ENCODE peak calls at places on chromosomes 12 and 14, in nine cellular contexts. O is pancreas; H is RWPE2; S is stimulated activated effector memory CD8-positive, alpha-beta T cell treated with anti-CD3 and anti-CD28 coated beads, Interleukin-12 subunit alpha, Interleukin-12 subunit beta, amount 100 ng/mL, for 72 hours; W is body of pancreas; T is effector memory CD8-positive, alpha-beta T cell; B is T-cell; A is K562; J is right cardiac atrium. V is an unnamed sample.

GRCh38 chr14:104794099-104794498 is 1.4 kb downstream of the AKT1 start:
- ATAC-seq in B (peak; percentile 12), H (peak; percentile 62), A (peak; percentile 61), O (peak; percentile 17), J (no peak), S (peak; percentile 43), T (peak; percentile 18), W (no peak), V (no peak)

GRCh38 chr12:46518184-46518583 is 145.6 kb upstream of the SLC38A2 start:
- ATAC-seq in T (no peak), J (peak; percentile 44), W (peak; percentile 9), B (no peak), O (no peak), A (no peak), S (no peak), H (no peak), V (no peak)

GRCh38 chr14:92492261-92492660 is 21.3 kb upstream of the RIN3 start:
- ATAC-seq in H (no peak), W (no peak), S (no peak), B (no peak), T (no peak), J (peak; percentile 39), A (no peak), O (no peak), V (no peak)

GRCh38 chr12:865614-866013 is 83.9 kb downstream of the RAD52 start:
- ATAC-seq in S (no peak), A (no peak), H (no peak), O (no peak), J (no peak), W (no peak), B (no peak), T (no peak), V (no peak)

GRCh38 chr12:52044284-52044983 is 6.8 kb upstream of the NR4A1 start:
- ATAC-seq in H (no peak), B (no peak), S (no peak), A (no peak), J (peak; percentile 72), O (peak; percentile 80), W (peak; percentile 75), T (no peak), V (no peak)

GRCh38 chr14:106276326-106277267 is 750.2 kb downstream of the TMEM121 start:
- ATAC-seq in S (peak; percentile 81), J (no peak), T (peak; percentile 84), W (no peak), H (no peak), B (peak; percentile 91), A (no peak), O (no peak), V (no peak)

GRCh38 chr12:104334581-104334980 is 31.0 kb downstream of the EID3 start:
- ATAC-seq in W (no peak), A (no peak), B (no peak), T (no peak), H (no peak), O (no peak), J (peak; percentile 65), S (no peak), V (no peak)

GRCh38 chr12:93943766-93944165 is 204.6 kb upstream of the PLXNC1 start:
- ATAC-seq in A (peak; percentile 84), S (peak; percentile 60), W (no peak), H (peak; percentile 41), B (no peak), T (no peak), O (peak; percentile 36), J (peak; percentile 89), V (peak; percentile 37)

GRCh38 chr14:21083565-21084325 is 13.6 kb downstream of the ARHGEF40 start:
- ATAC-seq in H (no peak), T (no peak), W (no peak), S (no peak), J (no peak), B (no peak), O (no peak), A (no peak), V (no peak)

GRCh38 chr12:14185441-14186192 is 179.9 kb upstream of the ATF7IP start:
- ATAC-seq in J (peak; percentile 38), O (peak; percentile 89), A (peak; percentile 88), W (peak; percentile 82), H (no peak), B (no peak), S (no peak), T (peak; percentile 52), V (peak; percentile 86)

GRCh38 chr14:101596742-101597141 is 35.4 kb downstream of the DIO3 start:
- ATAC-seq in S (no peak), H (no peak), O (no peak), J (no peak), T (peak; percentile 24), W (no peak), B (no peak), A (no peak), V (no peak)

GRCh38 chr14:91300957-91301356 is 56.5 kb upstream of the GPR68 start:
- ATAC-seq in W (no peak), B (no peak), A (no peak), O (no peak), S (peak; percentile 4), J (no peak), T (no peak), H (no peak), V (no peak)

GRCh38 chr14:27715561-27715960 is 1051.0 kb upstream of the FOXG1 start:
- ATAC-seq in T (no peak), B (no peak), J (no peak), S (no peak), O (no peak), H (no peak), A (no peak), W (no peak), V (no peak)

GRCh38 chr14:69532561-69533335 is 41.9 kb downstream of the CCDC177 start:
- ATAC-seq in W (no peak), J (no peak), B (no peak), H (peak; percentile 44), A (no peak), T (no peak), S (no peak), O (peak; percentile 8), V (no peak)

GRCh38 chr12:98754095-98754494 is 109.0 kb downstream of the APAF1 start:
- ATAC-seq in O (peak; percentile 69), B (no peak), H (peak; percentile 60), T (no peak), W (no peak), J (no peak), A (peak; percentile 90), S (peak; percentile 95), V (peak; percentile 90)

GRCh38 chr12:1517734-1518485 is 76.5 kb downstream of the FBXL14 start:
- ATAC-seq in S (no peak), B (no peak), T (no peak), H (no peak), O (no peak), A (no peak), W (no peak), J (no peak), V (no peak)

GRCh38 chr12:70197362-70197744 is 45.9 kb upstream of the CNOT2 start:
- ATAC-seq in W (no peak), S (no peak), B (no peak), A (no peak), O (no peak), T (no peak), H (no peak), J (no peak), V (no peak)

GRCh38 chr12:109967383-109968031 is 28.7 kb downstream of the GIT2 start:
- ATAC-seq in W (no peak), J (no peak), S (peak; percentile 68), B (peak; percentile 16), H (no peak), T (peak; percentile 36), A (no peak), O (no peak), V (no peak)

V was measured in stimulated activated memory B cell treated with anti-CD40 and anti-IgM and Interleukin-4, amounts not matched to agents 10 μg/mL and 1 μg/mL and 100 μg/mL, for 72 hours.